ENCODE peak calls at places on chromosomes 7 and 10, in six cellular contexts. U, D, T, I, Y and K are unnamed samples.

GRCh38 chr10:34339816-34340553 is 475.1 kb downstream of the PARD3 start:
- DNase-seq in Y (no peak), T (no peak), I (no peak), U (no peak), D (no peak), K (no peak)

GRCh38 chr7:116843373-116843772 is 19.0 kb upstream of the CAPZA2 start:
- DNase-seq in I (no peak), T (no peak), U (no peak), Y (no peak), D (no peak), K (no peak)

GRCh38 chr10:131934769-131935168 is 34.0 kb downstream of the PPP2R2D start:
- DNase-seq in D (no peak), T (no peak), Y (no peak), U (no peak), I (no peak), K (no peak)

GRCh38 chr10:91013985-91014384 is 93.1 kb upstream of the ANKRD1 start:
- DNase-seq in T (no peak), U (no peak), I (no peak), D (no peak), Y (no peak), K (no peak)

GRCh38 chr10:43822509-43823236 is 174.0 kb upstream of the ZNF32 start:
- DNase-seq in Y (no peak), T (peak; percentile 75), U (no peak), I (no peak), D (no peak), K (no peak)

GRCh38 chr10:124736491-124737136 is 7.6 kb downstream of the FAM53B start:
- DNase-seq in I (no peak), Y (peak; percentile 5), T (peak; percentile 61), D (no peak), U (no peak), K (peak; percentile 61)

GRCh38 chr7:64884085-64884912 is 18.8 kb upstream of the ZNF273 start:
- DNase-seq in D (no peak), I (peak; percentile 14), Y (no peak), T (no peak), U (no peak), K (no peak)

GRCh38 chr7:50560865-50561351 is 4.3 kb downstream of the DDC start:
- DNase-seq in Y (no peak), T (no peak), I (peak; percentile 91), U (peak; percentile 20), D (peak; percentile 30), K (no peak)

GRCh38 chr10:127215882-127216281 is 19.5 kb upstream of the INSYN2A start:
- DNase-seq in T (no peak), I (no peak), Y (no peak), D (peak; percentile 73), U (peak; percentile 49), K (no peak)

GRCh38 chr10:32271617-32272016 is 75.3 kb downstream of the EPC1 start:
- DNase-seq in D (no peak), Y (peak; percentile 14), U (no peak), T (peak; percentile 64), I (no peak), K (no peak)

DNA sequence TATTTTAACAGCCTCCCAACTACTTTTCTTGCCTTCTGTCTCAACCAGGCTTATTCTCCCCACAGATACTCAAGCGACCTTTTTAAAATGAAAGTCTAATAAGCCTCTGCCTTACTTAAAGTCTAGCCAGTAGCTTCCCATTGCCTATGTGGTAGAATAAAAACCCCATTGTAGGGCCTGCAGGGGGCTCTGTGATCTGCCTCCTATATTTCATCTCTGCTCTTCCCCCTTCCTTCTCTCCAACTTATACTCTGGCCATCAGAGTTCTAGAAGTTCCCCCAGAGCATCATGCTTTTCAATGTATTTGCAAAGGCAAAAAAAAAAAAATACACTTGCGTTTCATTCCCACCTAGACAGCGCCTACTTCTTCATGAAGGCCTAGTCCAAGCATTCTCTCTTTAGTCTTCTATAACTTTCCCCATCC is 167.7 kb upstream of the ADO start:
- DNase-seq in T (no peak), D (peak; percentile 14), I (no peak), Y (peak; percentile 43), U (no peak), K (no peak)
- H3F3A ChIP-seq in T (peaks cover 20% of the 10 kb centered on the region), D (no peaks in the 10 kb centered on the region), I (no peaks in the 10 kb centered on the region), Y (no peaks in the 10 kb centered on the region), U (no peaks in the 10 kb centered on the region), K (no peaks in the 10 kb centered on the region)

DNA sequence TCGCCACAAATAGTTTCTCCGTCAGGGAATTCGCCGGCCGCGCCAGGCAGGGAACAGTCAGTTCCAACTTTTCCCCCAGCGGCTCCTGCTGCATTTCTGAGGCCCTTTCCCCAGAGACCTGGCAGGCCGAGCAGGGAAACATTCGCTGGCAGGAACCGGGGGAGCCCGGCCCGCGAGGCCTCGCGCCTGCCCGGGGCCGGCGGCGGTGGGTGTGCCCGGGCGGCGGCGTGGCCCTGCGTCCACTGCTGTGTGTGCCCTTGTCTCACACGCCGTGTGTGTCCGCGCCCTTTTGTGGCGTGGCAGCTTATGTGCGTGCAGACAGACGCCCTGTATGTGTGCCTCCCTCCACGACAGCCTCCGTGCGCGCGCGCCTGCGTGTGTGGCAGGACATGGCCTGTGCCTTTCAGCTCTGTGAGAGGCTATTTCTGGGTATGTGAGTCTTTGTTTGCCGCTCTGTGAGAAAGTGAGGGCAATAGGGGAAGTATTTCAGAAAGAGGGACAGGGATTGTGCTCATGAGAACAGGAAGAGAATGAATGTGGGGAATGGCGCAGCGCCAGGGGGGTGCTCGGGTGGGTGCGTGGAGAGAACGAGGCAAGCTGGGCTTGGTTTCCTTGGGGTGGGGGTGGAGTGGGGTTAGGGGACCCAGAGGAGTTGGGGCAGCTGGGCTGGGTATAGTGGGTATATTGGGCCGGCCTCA is 689 bp upstream of the SMARCD3 start:
- DNase-seq in U (peak; percentile 54), D (peak; percentile 38), Y (peak; percentile 35), I (peak; percentile 84), T (peak; percentile 86), K (no peak)
- H4K20me1 ChIP-seq in U (peaks cover 32% of the 10 kb centered on the region), D (no peaks in the 10 kb centered on the region), Y (no peaks in the 10 kb centered on the region), I (peaks cover 10% of the 10 kb centered on the region), T (no peaks in the 10 kb centered on the region), K (peaks cover 3% of the 10 kb centered on the region)

GRCh38 chr7:99305473-99306260 is 20.0 kb upstream of the ARPC1A start:
- DNase-seq in T (peak; percentile 12), U (no peak), I (no peak), D (no peak), Y (no peak), K (no peak)

GRCh38 chr7:99296471-99296870 is 23.8 kb downstream of the MYH16 start:
- DNase-seq in Y (no peak), I (no peak), T (no peak), U (no peak), D (peak; percentile 53), K (no peak)

GRCh38 chr7:99301496-99301895 is 24.2 kb upstream of the ARPC1A start:
- DNase-seq in Y (no peak), I (no peak), T (no peak), U (no peak), D (no peak), K (no peak)
- H2AFZ ChIP-seq in Y (no peak overlapping the region), I (no peak overlapping the region), T (no peak overlapping the region), U (no peak overlapping the region), D (no peak overlapping the region), K (no peak overlapping the region)

DNA sequence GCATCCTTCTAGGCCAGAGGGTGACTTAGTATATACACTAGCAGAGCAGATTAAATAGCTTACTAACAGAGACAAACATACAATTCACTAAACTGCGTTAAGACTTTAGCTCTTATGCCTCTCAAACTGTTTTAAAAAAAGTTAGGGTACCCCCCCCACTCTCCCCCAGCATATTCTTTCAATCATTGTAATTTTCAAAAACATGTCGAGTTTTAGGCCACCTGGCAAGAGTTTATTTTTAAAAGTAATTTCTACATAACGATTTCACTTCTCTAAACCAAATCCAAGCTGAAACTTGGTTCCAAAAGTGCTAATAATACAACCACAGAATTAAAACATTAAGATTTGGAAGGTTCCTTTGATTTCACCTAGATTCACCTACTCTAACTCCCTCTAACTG is 129.5 kb downstream of the NRBF2 start:
- DNase-seq in U (no peak), Y (no peak), I (no peak), D (no peak), T (no peak), K (no peak)
- H3F3A ChIP-seq in U (peaks cover 9% of the 10 kb centered on the region), Y (peaks cover 23% of the 10 kb centered on the region), I (peaks cover 32% of the 10 kb centered on the region), D (no peaks in the 10 kb centered on the region), T (peaks cover 23% of the 10 kb centered on the region), K (peaks cover 15% of the 10 kb centered on the region)

GRCh38 chr10:100122780-100123179 is 41.1 kb upstream of the CPN1 start:
- DNase-seq in Y (no peak), U (no peak), T (no peak), D (no peak), I (no peak), K (no peak)

GRCh38 chr10:100124097-100124496 is 42.4 kb upstream of the CPN1 start:
- DNase-seq in D (no peak), T (no peak), U (no peak), I (no peak), Y (no peak), K (no peak)

GRCh38 chr10:100115011-100115770 is 33.5 kb upstream of the CPN1 start:
- DNase-seq in I (no peak), U (no peak), Y (no peak), D (peak; percentile 70), T (peak; percentile 12), K (no peak)

GRCh38 chr10:100120550-100120949 is 38.9 kb upstream of the CPN1 start:
- DNase-seq in D (no peak), T (no peak), Y (no peak), U (no peak), I (no peak), K (no peak)

GRCh38 chr10:100119726-100120125 is 38.1 kb upstream of the CPN1 start:
- DNase-seq in Y (no peak), U (no peak), D (no peak), I (no peak), T (no peak), K (no peak)
- H4K20me1 ChIP-seq in Y (no peaks in the 10 kb centered on the region), U (no peaks in the 10 kb centered on the region), D (no peaks in the 10 kb centered on the region), I (no peaks in the 10 kb centered on the region), T (no peaks in the 10 kb centered on the region), K (no peaks in the 10 kb centered on the region)

DNA sequence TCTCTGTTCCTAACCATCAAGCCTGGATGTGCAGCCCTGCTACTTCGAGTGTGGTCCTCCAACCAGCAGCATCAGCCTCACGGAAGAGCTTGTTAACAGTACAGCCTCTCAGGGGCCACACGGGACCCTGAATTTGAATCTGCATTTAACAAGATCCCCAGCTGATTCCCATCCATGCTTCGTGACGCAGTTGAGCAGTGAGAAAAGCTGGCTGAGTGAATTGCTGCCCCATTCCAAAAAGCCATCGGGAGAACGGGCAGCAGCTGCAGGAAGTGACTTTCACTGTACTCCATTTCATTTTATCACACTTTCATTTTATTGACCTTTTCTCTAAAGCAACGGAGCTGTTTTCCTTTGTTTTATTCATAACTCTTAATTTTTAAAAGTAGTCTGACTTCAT is 22.5 kb downstream of the FAM171A1 start:
- DNase-seq in U (no peak), Y (no peak), D (peak; percentile 15), T (peak; percentile 60), I (no peak), K (no peak)
- H2AFZ ChIP-seq in U (no peak overlapping the region), Y (peak overlapping the region; percentile 57), D (no peak overlapping the region), T (peak overlapping the region; percentile 86), I (no peak overlapping the region), K (no peak overlapping the region)

GRCh38 chr7:44793919-44794715 is 2.4 kb upstream of the PPIA start:
- DNase-seq in D (no peak), Y (no peak), I (no peak), U (no peak), T (no peak), K (peak; percentile 70)
- H3F3A ChIP-seq in D (peaks cover 20% of the 10 kb centered on the region), Y (no peaks in the 10 kb centered on the region), I (peaks cover 29% of the 10 kb centered on the region), U (peaks cover 28% of the 10 kb centered on the region), T (peaks cover 29% of the 10 kb centered on the region), K (peaks cover 66% of the 10 kb centered on the region)

DNA sequence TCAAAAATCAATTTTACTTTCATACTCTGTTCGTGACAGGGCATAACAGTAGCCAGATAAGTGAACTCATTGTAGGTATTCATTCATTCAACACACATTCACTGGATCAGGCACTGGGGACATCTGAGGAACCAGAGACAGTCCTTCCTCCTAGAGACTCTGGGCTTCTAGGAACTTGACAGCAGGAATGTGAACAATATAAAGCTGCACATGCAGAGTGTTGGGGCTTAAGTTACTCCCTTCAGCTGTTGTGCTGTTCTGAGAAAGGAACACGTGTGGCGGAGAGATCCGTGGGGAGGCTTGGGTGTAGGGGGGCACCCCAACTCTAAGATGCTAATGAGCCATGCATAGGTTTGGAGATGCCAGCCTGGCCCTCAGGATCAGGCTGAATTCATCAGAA is 120.4 kb downstream of the PKD1L1 start:
- DNase-seq in T (no peak), Y (no peak), I (no peak), U (no peak), D (no peak), K (no peak)
- H4K20me1 ChIP-seq in T (no peaks in the 10 kb centered on the region), Y (no peaks in the 10 kb centered on the region), I (no peaks in the 10 kb centered on the region), U (no peaks in the 10 kb centered on the region), D (no peaks in the 10 kb centered on the region), K (no peaks in the 10 kb centered on the region)